ENCODE peak calls at places on chromosomes 11 and 22, in five cellular contexts. R, J, W, T and Q are unnamed samples.

GRCh38 chr11:33531743-33532181 is 168.9 kb downstream of the C11orf91 start:
- DNase-seq in R (no peak), J (no peak), W (peak; percentile 72), T (no peak), Q (peak; percentile 37)

GRCh38 chr22:39501644-39502108 is 414 bp upstream of the MIEF1 start:
- DNase-seq in R (no peak), J (no peak), W (no peak), T (no peak), Q (no peak)

GRCh38 chr22:37343863-37344734 is 61.8 kb downstream of the CYTH4 start:
- DNase-seq in R (no peak), J (no peak), W (no peak), T (no peak), Q (no peak)

GRCh38 chr11:75760710-75761493 is 7.7 kb upstream of the DGAT2 start:
- DNase-seq in R (no peak), J (no peak), W (no peak), T (peak; percentile 67), Q (no peak)

GRCh38 chr22:50293441-50294318 is 13.8 kb downstream of the PLXNB2 start:
- DNase-seq in R (peak; percentile 91), J (no peak), W (peak; percentile 50), T (peak; percentile 58), Q (no peak)

GRCh38 chr22:37258005-37258790 is 14.1 kb upstream of the RAC2 start:
- DNase-seq in R (no peak), J (no peak), W (no peak), T (no peak), Q (no peak)

GRCh38 chr11:94243571-94244229 is 60.7 kb upstream of the IZUMO1R start:
- DNase-seq in R (no peak), J (no peak), W (no peak), T (no peak), Q (no peak)

GRCh38 chr22:23849009-23850006 is 8.4 kb upstream of the SLC2A11 start:
- DNase-seq in R (peak; percentile 82), J (peak; percentile 31), W (peak; percentile 87), T (peak; percentile 73), Q (no peak)

GRCh38 chr11:123180166-123180565 is 14.9 kb downstream of the CLMP start:
- DNase-seq in R (peak; percentile 45), J (no peak), W (no peak), T (peak; percentile 52), Q (no peak)

GRCh38 chr11:34600339-34601084 is 20.4 kb upstream of the EHF start:
- DNase-seq in R (peak; percentile 66), J (no peak), W (no peak), T (peak; percentile 33), Q (no peak)

GRCh38 chr11:32881286-32881685 is 11.3 kb upstream of the QSER1 start:
- DNase-seq in R (no peak), J (no peak), W (no peak), T (peak; percentile 78), Q (no peak)

GRCh38 chr22:30183861-30184278 is 62.7 kb downstream of the LIF start:
- DNase-seq in R (no peak), J (no peak), W (no peak), T (peak; percentile 27), Q (no peak)

GRCh38 chr22:35348026-35348590 is 32.8 kb upstream of the HMOX1 start:
- DNase-seq in R (no peak), J (no peak), W (no peak), T (no peak), Q (no peak)

GRCh38 chr22:17638182-17638431 is 450 bp upstream of the BCL2L13 start:
- DNase-seq in R (peak; percentile 56), J (no peak), W (no peak), T (no peak), Q (no peak)

GRCh38 chr22:21041937-21042336 is 3.8 kb upstream of the LRRC74B start:
- DNase-seq in R (no peak), J (no peak), W (no peak), T (peak; percentile 29), Q (no peak)

GRCh38 chr11:25711008-25711407 is 620.9 kb upstream of the ANO3 start:
- DNase-seq in R (no peak), J (no peak), W (no peak), T (no peak), Q (no peak)

GRCh38 chr11:123549901-123550619 is 104.4 kb downstream of the SCN3B start:
- DNase-seq in R (no peak), J (no peak), W (no peak), T (no peak), Q (no peak)

GRCh38 chr22:35841907-35842518 is 124.3 kb downstream of the APOL5 start:
- DNase-seq in R (no peak), J (no peak), W (no peak), T (no peak), Q (no peak)

GRCh38 chr11:37280194-37280593 is 682.2 kb upstream of the RAG2 start:
- DNase-seq in R (no peak), J (no peak), W (no peak), T (no peak), Q (no peak)

GRCh38 chr11:104852811-104853210 is 45.4 kb downstream of the CASP12 start:
- DNase-seq in R (no peak), J (no peak), W (no peak), T (peak; percentile 8), Q (no peak)

GRCh38 chr11:17413414-17414316 is 25.2 kb upstream of the KCNJ11 start:
- DNase-seq in R (peak; percentile 74), J (no peak), W (no peak), T (no peak), Q (no peak)

GRCh38 chr22:25235547-25236290 is 16.3 kb downstream of the CRYBB2 start:
- DNase-seq in R (peak; percentile 72), J (no peak), W (peak; percentile 67), T (peak; percentile 67), Q (peak; percentile 10)

GRCh38 chr22:49307870-49308269 is 519.8 kb downstream of the BRD1 start:
- DNase-seq in R (peak; percentile 12), J (no peak), W (peak; percentile 1), T (no peak), Q (no peak)

GRCh38 chr22:46458525-46458924 is 78.9 kb downstream of the CELSR1 start:
- DNase-seq in R (no peak), J (no peak), W (no peak), T (no peak), Q (no peak)

GRCh38 chr11:833114-833791 is 501 bp downstream of the CD151 start:
- DNase-seq in R (no peak), J (no peak), W (peak; percentile 68), T (peak; percentile 55), Q (no peak)

GRCh38 chr22:19178065-19178658 is 374 bp downstream of the SLC25A1 start:
- DNase-seq in R (peak; percentile 48), J (no peak), W (no peak), T (peak; percentile 47), Q (no peak)

GRCh38 chr11:102276302-102277182 is 40.7 kb upstream of the BIRC3 start:
- DNase-seq in R (no peak), J (no peak), W (no peak), T (no peak), Q (no peak)

GRCh38 chr11:36214484-36214883 is 74.7 kb downstream of the COMMD9 start:
- DNase-seq in R (no peak), J (no peak), W (no peak), T (peak; percentile 91), Q (no peak)

GRCh38 chr22:40019681-40020080 is 24.9 kb downstream of the FAM83F start:
- DNase-seq in R (no peak), J (no peak), W (no peak), T (no peak), Q (no peak)

GRCh38 chr22:49701380-49702067 is 126.1 kb downstream of the BRD1 start:
- DNase-seq in R (no peak), J (no peak), W (no peak), T (no peak), Q (no peak)

GRCh38 chr22:41001722-41002122 is 50.5 kb downstream of the RBX1 start:
- DNase-seq in R (no peak), J (no peak), W (no peak), T (peak; percentile 82), Q (peak; percentile 7)

DNA sequence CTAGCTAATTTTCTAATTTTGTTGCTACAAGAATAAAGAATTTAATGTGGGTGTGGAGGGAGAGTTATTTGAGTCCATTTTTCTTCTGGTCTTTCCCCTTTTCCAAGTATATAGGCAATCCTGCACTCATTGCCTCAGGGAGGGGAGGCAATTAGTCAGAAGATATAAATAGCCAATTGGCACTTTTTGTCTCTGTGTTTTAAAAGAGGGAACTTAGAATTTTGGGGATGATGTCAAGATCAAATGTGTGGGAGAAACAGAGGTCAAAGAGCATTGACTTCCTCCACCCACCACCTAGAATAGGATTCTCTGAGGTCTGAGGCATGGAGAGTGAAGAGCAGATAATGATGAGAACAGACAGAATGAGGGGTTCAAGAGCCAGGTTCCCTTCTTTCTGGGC is 120.3 kb upstream of the ZC3H12C start:
- DNase-seq in R (no peak), J (no peak), W (no peak), T (no peak), Q (no peak)
- H3K4me3 ChIP-seq in R (no peak overlapping the region), J (no peak overlapping the region), W (no peak overlapping the region), T (no peak overlapping the region), Q (no peak overlapping the region)

GRCh38 chr11:125256471-125257010 is 92.0 kb downstream of the PKNOX2 start:
- DNase-seq in R (no peak), J (no peak), W (no peak), T (no peak), Q (no peak)

GRCh38 chr11:125257751-125258150 is 93.2 kb downstream of the PKNOX2 start:
- DNase-seq in R (no peak), J (no peak), W (no peak), T (no peak), Q (no peak)

GRCh38 chr11:125258626-125259025 is 94.1 kb downstream of the PKNOX2 start:
- DNase-seq in R (no peak), J (no peak), W (no peak), T (no peak), Q (no peak)

GRCh38 chr11:125253795-125254525 is 89.4 kb downstream of the PKNOX2 start:
- DNase-seq in R (no peak), J (no peak), W (no peak), T (no peak), Q (no peak)

DNA sequence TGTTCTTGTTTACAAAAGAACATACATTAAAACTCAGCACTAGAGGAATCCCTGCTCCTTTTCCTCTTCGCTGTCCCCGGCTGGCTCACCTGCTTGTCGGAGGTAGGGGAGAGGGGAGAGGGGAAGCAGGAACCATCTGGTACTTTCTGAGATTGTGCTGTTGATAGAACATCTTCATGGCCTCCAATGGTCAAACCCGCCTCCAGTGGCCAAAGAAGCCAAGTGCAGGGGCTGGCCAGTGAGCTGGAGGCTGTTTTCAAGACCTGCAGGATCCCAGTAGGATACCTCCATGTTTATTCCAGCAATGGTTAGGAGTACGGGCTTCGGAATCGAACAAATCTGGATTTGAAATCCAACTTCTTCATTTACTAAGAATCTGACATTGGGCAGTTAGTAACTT is 92.6 kb downstream of the PKNOX2 start:
- DNase-seq in R (no peak), J (no peak), W (no peak), T (no peak), Q (no peak)
- TF ChIP-seq CTCF in R (no peak), J (no peak), W (no peak), T (no peak), Q (peak; percentile 59)

GRCh38 chr11:114622858-114623257 is 27.3 kb upstream of the NXPE4 start:
- DNase-seq in R (no peak), J (no peak), W (no peak), T (no peak), Q (no peak)
- H3K9me3 ChIP-seq in R (no peaks in the 10 kb centered on the region), J (no peaks in the 10 kb centered on the region), W (peaks cover 7% of the 10 kb centered on the region), T (peaks cover 16% of the 10 kb centered on the region), Q (no peaks in the 10 kb centered on the region)

DNA sequence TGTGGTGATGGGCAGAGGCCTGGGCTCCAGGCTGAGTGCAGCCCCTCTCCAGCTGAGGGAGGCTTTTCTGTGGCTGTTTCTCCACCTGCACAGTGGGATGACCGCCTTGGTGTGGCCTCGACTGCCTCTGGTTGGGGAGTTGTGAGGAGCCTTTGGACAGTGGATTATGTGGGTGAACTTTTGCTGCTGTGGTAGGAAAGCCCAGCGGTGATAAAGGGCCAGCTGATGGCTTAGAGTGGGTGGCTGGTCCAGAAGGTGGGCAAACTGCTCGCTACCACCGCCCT is 1.4 kb upstream of the ESRRA start:
- DNase-seq in R (no peak), J (no peak), W (no peak), T (no peak), Q (no peak)
- H3K4me3 ChIP-seq in R (peak overlapping the region; percentile 84), J (peak overlapping the region; percentile 92), W (peak overlapping the region; percentile 87), T (no peak overlapping the region), Q (peak overlapping the region; percentile 72)